ENCODE peak calls at places on chromosomes 12 and 14, in nine cellular contexts. L is NAMALWA; I is left ventricle myocardium superior; T is iPS-NIHi11; S is stimulated activated naive B cell treated with anti-CD40 and anti-IgM and Interleukin-4, amounts not matched to agents 10 μg/mL and 1 μg/mL and 100 μg/mL, for 72 hours; Y is NCI-H1048; G is upper lobe of left lung; U is posterior cingulate gyrus; Q is Caki2. O is an unnamed sample.

GRCh38 chr12:89648211-89648930 is 60.3 kb downstream of the ATP2B1 start:
- DNase-seq in L (no peak), I (no peak), T (peak; percentile 58), S (no peak), Y (no peak), G (no peak), U (no peak), Q (no peak), O (no peak)

GRCh38 chr14:75442642-75443041 is 14.8 kb downstream of the JDP2 start:
- DNase-seq in L (no peak), I (no peak), T (no peak), S (no peak), Y (no peak), G (no peak), U (no peak), Q (no peak), O (no peak)

GRCh38 chr12:47556631-47557030 is 149.2 kb downstream of the RPAP3 start:
- DNase-seq in L (no peak), I (no peak), T (no peak), S (no peak), Y (no peak), G (no peak), U (no peak), Q (no peak), O (no peak)

GRCh38 chr12:62739266-62739831 is 195.6 kb downstream of the PPM1H start:
- DNase-seq in L (no peak), I (no peak), T (no peak), S (no peak), Y (no peak), G (no peak), U (no peak), Q (no peak), O (no peak)

GRCh38 chr14:54686219-54686870 is 119.4 kb downstream of the SAMD4A start:
- DNase-seq in L (no peak), I (no peak), T (no peak), S (no peak), Y (no peak), G (no peak), U (no peak), Q (no peak), O (no peak)

GRCh38 chr12:132286912-132287311 is 42.5 kb downstream of the GALNT9 start:
- DNase-seq in L (no peak), I (peak; percentile 13), T (no peak), S (no peak), Y (no peak), G (no peak), U (peak; percentile 67), Q (peak; percentile 97), O (no peak)

GRCh38 chr12:100993916-100994315 is 199.3 kb downstream of the ANO4 start:
- DNase-seq in L (peak; percentile 2), I (no peak), T (no peak), S (no peak), Y (no peak), G (no peak), U (no peak), Q (no peak), O (no peak)

GRCh38 chr14:99687284-99688209 is 3.4 kb downstream of the CYP46A1 start:
- DNase-seq in L (peak; percentile 45), I (no peak), T (peak; percentile 71), S (no peak), Y (no peak), G (no peak), U (no peak), Q (no peak), O (no peak)

GRCh38 chr12:105025890-105026289 is 39.8 kb downstream of the NOPCHAP1 start:
- DNase-seq in L (no peak), I (no peak), T (no peak), S (no peak), Y (no peak), G (peak; percentile 45), U (no peak), Q (no peak), O (peak; percentile 76)

GRCh38 chr12:64098709-64099354 is 123.3 kb downstream of the KICS2 start:
- DNase-seq in L (no peak), I (no peak), T (no peak), S (no peak), Y (no peak), G (no peak), U (no peak), Q (no peak), O (no peak)

GRCh38 chr12:95213119-95213518 is 4.1 kb downstream of the FGD6 start:
- DNase-seq in L (no peak), I (no peak), T (no peak), S (no peak), Y (no peak), G (no peak), U (no peak), Q (no peak), O (no peak)

GRCh38 chr14:64186231-64187129 is 107.7 kb downstream of the ESR2 start:
- DNase-seq in L (no peak), I (no peak), T (peak; percentile 53), S (no peak), Y (no peak), G (no peak), U (no peak), Q (no peak), O (no peak)

GRCh38 chr12:109214131-109214530 is 95.0 kb downstream of the FOXN4 start:
- DNase-seq in L (no peak), I (no peak), T (no peak), S (no peak), Y (no peak), G (no peak), U (no peak), Q (no peak), O (no peak)

GRCh38 chr12:105574056-105574715 is 243.7 kb downstream of the C12orf75 start:
- DNase-seq in L (no peak), I (no peak), T (no peak), S (no peak), Y (no peak), G (no peak), U (no peak), Q (no peak), O (no peak)

GRCh38 chr12:38883629-38884134 is 21.7 kb downstream of the CPNE8 start:
- DNase-seq in L (no peak), I (no peak), T (no peak), S (no peak), Y (no peak), G (no peak), U (no peak), Q (no peak), O (no peak)

GRCh38 chr12:6201199-6201608 is 1.0 kb downstream of the CD9 start:
- DNase-seq in L (no peak), I (peak; percentile 46), T (no peak), S (no peak), Y (no peak), G (peak; percentile 65), U (peak; percentile 66), Q (peak; percentile 67), O (no peak)

GRCh38 chr12:26678697-26679660 is 154.0 kb downstream of the ITPR2 start:
- DNase-seq in L (no peak), I (no peak), T (peak; percentile 35), S (no peak), Y (no peak), G (no peak), U (no peak), Q (no peak), O (no peak)

GRCh38 chr12:45017916-45018315 is 33.0 kb downstream of the DBX2 start:
- DNase-seq in L (no peak), I (no peak), T (no peak), S (no peak), Y (no peak), G (no peak), U (no peak), Q (peak; percentile 3), O (no peak)

GRCh38 chr12:6380141-6381121 is 3.5 kb upstream of the LTBR start:
- DNase-seq in L (no peak), I (no peak), T (no peak), S (no peak), Y (no peak), G (peak; percentile 70), U (no peak), Q (no peak), O (no peak)

GRCh38 chr12:104213952-104214351 is 1.6 kb upstream of the TXNRD1 start:
- DNase-seq in L (no peak), I (no peak), T (no peak), S (no peak), Y (no peak), G (no peak), U (no peak), Q (peak; percentile 16), O (peak; percentile 44)

GRCh38 chr12:40587416-40587815 is 104.8 kb upstream of the CNTN1 start:
- DNase-seq in L (no peak), I (no peak), T (no peak), S (no peak), Y (peak; percentile 65), G (no peak), U (no peak), Q (no peak), O (no peak)

GRCh38 chr12:77772606-77773298 is 57.9 kb upstream of the NAV3 start:
- DNase-seq in L (no peak), I (no peak), T (no peak), S (no peak), Y (no peak), G (no peak), U (no peak), Q (no peak), O (no peak)

GRCh38 chr12:50200507-50201273 is 33.5 kb upstream of the CERS5 start:
- DNase-seq in L (no peak), I (no peak), T (no peak), S (no peak), Y (no peak), G (no peak), U (no peak), Q (no peak), O (no peak)

GRCh38 chr14:71115306-71115705 is 208.0 kb downstream of the PCNX1 start:
- DNase-seq in L (no peak), I (no peak), T (no peak), S (no peak), Y (no peak), G (no peak), U (no peak), Q (no peak), O (no peak)

GRCh38 chr12:74816398-74817175 is 279.0 kb downstream of the ATXN7L3B start:
- DNase-seq in L (no peak), I (no peak), T (no peak), S (no peak), Y (no peak), G (peak; percentile 18), U (no peak), Q (no peak), O (no peak)

GRCh38 chr12:1117970-1118563 is 127.0 kb downstream of the ERC1 start:
- DNase-seq in L (peak; percentile 85), I (peak; percentile 62), T (peak; percentile 55), S (peak; percentile 27), Y (peak; percentile 39), G (peak; percentile 75), U (peak; percentile 81), Q (peak; percentile 48), O (peak; percentile 78)

GRCh38 chr14:94029250-94029649 is 3.1 kb downstream of the OTUB2 start:
- DNase-seq in L (no peak), I (no peak), T (no peak), S (no peak), Y (no peak), G (no peak), U (no peak), Q (no peak), O (no peak)

GRCh38 chr14:91890291-91890749 is 23.0 kb upstream of the TC2N start:
- DNase-seq in L (no peak), I (peak; percentile 42), T (no peak), S (no peak), Y (no peak), G (no peak), U (peak; percentile 76), Q (no peak), O (no peak)

GRCh38 chr12:79674629-79675028 is 16.1 kb downstream of the PAWR start:
- DNase-seq in L (no peak), I (no peak), T (no peak), S (no peak), Y (no peak), G (no peak), U (no peak), Q (no peak), O (no peak)

GRCh38 chr14:91910201-91910600 is 37.3 kb downstream of the FBLN5 start:
- DNase-seq in L (no peak), I (no peak), T (no peak), S (no peak), Y (no peak), G (no peak), U (no peak), Q (no peak), O (no peak)

GRCh38 chr14:76977793-76978730 is 50.4 kb downstream of the IRF2BPL start:
- DNase-seq in L (peak; percentile 25), I (peak; percentile 62), T (no peak), S (peak; percentile 92), Y (no peak), G (peak; percentile 84), U (no peak), Q (peak; percentile 88), O (no peak)